ENCODE peak calls at places on chromosomes 1 and 21, in four cellular contexts. One of them, this sample, is unnamed.

GRCh38 chr1:88357690-88358089 is 326.4 kb upstream of the PKN2 start:
- DNase-seq in fibroblast of lung: peak; percentile 7
- DNase-seq in coronary artery: no peak
- DNase-seq in body of pancreas: peak; percentile 3
- DNase-seq in this sample: no peak

GRCh38 chr1:20610950-20611349 is 22.1 kb downstream of the CDA start:
- DNase-seq in coronary artery: no peak
- DNase-seq in fibroblast of lung: no peak
- DNase-seq in body of pancreas: no peak
- DNase-seq in this sample: no peak

GRCh38 chr1:24149854-24150227 is 6.9 kb upstream of the IL22RA1 start:
- DNase-seq in fibroblast of lung: peak; percentile 47
- DNase-seq in body of pancreas: peak; percentile 22
- DNase-seq in coronary artery: no peak
- DNase-seq in this sample: peak; percentile 36

GRCh38 chr1:171702598-171702997 is 39.3 kb downstream of the VAMP4 start:
- DNase-seq in coronary artery: no peak
- DNase-seq in body of pancreas: no peak
- DNase-seq in fibroblast of lung: no peak
- DNase-seq in this sample: no peak

GRCh38 chr1:99808391-99809115 is 41.6 kb upstream of the AGL start:
- DNase-seq in coronary artery: no peak
- DNase-seq in body of pancreas: peak; percentile 52
- DNase-seq in fibroblast of lung: peak; percentile 92
- DNase-seq in this sample: peak; percentile 93

GRCh38 chr1:75707191-75707590 is 17.3 kb upstream of the ACADM start:
- DNase-seq in body of pancreas: no peak
- DNase-seq in fibroblast of lung: no peak
- DNase-seq in coronary artery: no peak
- DNase-seq in this sample: no peak

GRCh38 chr1:177185209-177185608 is 14.5 kb downstream of the BRINP2 start:
- DNase-seq in body of pancreas: no peak
- DNase-seq in fibroblast of lung: peak; percentile 21
- DNase-seq in coronary artery: no peak
- DNase-seq in this sample: no peak

GRCh38 chr1:201334325-201335173 is 42.9 kb downstream of the TNNT2 start:
- DNase-seq in body of pancreas: no peak
- DNase-seq in fibroblast of lung: no peak
- DNase-seq in coronary artery: no peak
- DNase-seq in this sample: peak; percentile 61

GRCh38 chr1:70528591-70529333 is 117.7 kb downstream of the CTH start:
- DNase-seq in body of pancreas: peak; percentile 42
- DNase-seq in fibroblast of lung: peak; percentile 33
- DNase-seq in coronary artery: no peak
- DNase-seq in this sample: peak; percentile 14

GRCh38 chr1:235632538-235633219 is 16.9 kb downstream of the GNG4 start:
- DNase-seq in coronary artery: no peak
- DNase-seq in body of pancreas: no peak
- DNase-seq in fibroblast of lung: peak; percentile 43
- DNase-seq in this sample: peak; percentile 75

GRCh38 chr1:109979489-109980091 is 5.0 kb upstream of the AHCYL1 start:
- DNase-seq in body of pancreas: no peak
- DNase-seq in coronary artery: no peak
- DNase-seq in fibroblast of lung: peak; percentile 68
- DNase-seq in this sample: peak; percentile 92

GRCh38 chr1:88741413-88741812 is 57.3 kb downstream of the PKN2 start:
- DNase-seq in fibroblast of lung: peak; percentile 65
- DNase-seq in coronary artery: no peak
- DNase-seq in body of pancreas: no peak
- DNase-seq in this sample: peak; percentile 71

GRCh38 chr1:232062967-232063366 is 436.4 kb downstream of the DISC1 start:
- DNase-seq in coronary artery: no peak
- DNase-seq in fibroblast of lung: no peak
- DNase-seq in body of pancreas: no peak
- DNase-seq in this sample: no peak

GRCh38 chr1:9842073-9842711 is 18.4 kb upstream of the CLSTN1 start:
- DNase-seq in fibroblast of lung: no peak
- DNase-seq in body of pancreas: no peak
- DNase-seq in coronary artery: no peak
- DNase-seq in this sample: no peak

GRCh38 chr1:107804746-107805145 is 160.2 kb downstream of the VAV3 start:
- DNase-seq in coronary artery: no peak
- DNase-seq in fibroblast of lung: no peak
- DNase-seq in body of pancreas: no peak
- DNase-seq in this sample: no peak

GRCh38 chr21:44687671-44688070 is 5.7 kb upstream of the KRTAP12-1 start:
- DNase-seq in body of pancreas: no peak
- DNase-seq in fibroblast of lung: no peak
- DNase-seq in coronary artery: no peak
- DNase-seq in this sample: no peak

GRCh38 chr1:162732566-162733335 is 57.8 kb upstream of the HSD17B7 start:
- DNase-seq in body of pancreas: peak; percentile 85
- DNase-seq in coronary artery: no peak
- DNase-seq in fibroblast of lung: peak; percentile 63
- DNase-seq in this sample: no peak

GRCh38 chr1:101733340-101733739 is 263.4 kb downstream of the OLFM3 start:
- DNase-seq in coronary artery: no peak
- DNase-seq in body of pancreas: no peak
- DNase-seq in fibroblast of lung: no peak
- DNase-seq in this sample: no peak

GRCh38 chr1:234887026-234887910 is 241.4 kb downstream of the TOMM20 start:
- DNase-seq in body of pancreas: no peak
- DNase-seq in fibroblast of lung: no peak
- DNase-seq in coronary artery: no peak
- DNase-seq in this sample: peak; percentile 69

DNA sequence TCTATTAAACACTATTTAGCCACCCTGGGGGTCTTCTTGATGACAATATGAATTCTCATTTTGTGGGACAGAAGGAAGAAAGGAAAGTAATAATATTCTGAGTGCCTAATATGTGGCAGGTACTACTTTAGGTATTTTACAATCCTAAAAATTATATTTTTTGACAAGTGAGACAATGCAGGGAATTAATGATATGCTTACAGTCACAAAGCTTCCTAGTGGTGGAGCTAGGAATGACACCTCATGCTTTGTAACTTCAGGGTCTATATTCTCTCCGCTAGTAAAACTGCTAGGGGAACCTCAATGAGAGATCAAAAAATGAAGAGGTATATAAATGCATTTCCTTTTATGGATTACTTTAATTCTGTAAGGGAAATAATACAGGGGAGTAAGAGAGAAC is 44.3 kb downstream of the TPR start:
- DNase-seq in fibroblast of lung: no peak
- DNase-seq in body of pancreas: no peak
- DNase-seq in coronary artery: no peak
- DNase-seq in this sample: no peak
- TF ChIP-seq CTCF in fibroblast of lung: peak; percentile 26
- TF ChIP-seq CTCF in body of pancreas: no peak
- TF ChIP-seq CTCF in coronary artery: no peak
- TF ChIP-seq CTCF in this sample: peak; percentile 29

GRCh38 chr1:43779266-43779665 is 71.9 kb downstream of the ST3GAL3 start:
- DNase-seq in fibroblast of lung: no peak
- DNase-seq in coronary artery: no peak
- DNase-seq in body of pancreas: no peak
- DNase-seq in this sample: no peak
- TF ChIP-seq CTCF in fibroblast of lung: no peak
- TF ChIP-seq CTCF in coronary artery: no peak
- TF ChIP-seq CTCF in body of pancreas: no peak
- TF ChIP-seq CTCF in this sample: no peak

GRCh38 chr1:182328591-182328990 is 63.0 kb downstream of the GLUL start:
- DNase-seq in coronary artery: no peak
- DNase-seq in body of pancreas: no peak
- DNase-seq in fibroblast of lung: no peak
- DNase-seq in this sample: no peak

GRCh38 chr1:182332256-182332655 is 59.3 kb downstream of the GLUL start:
- DNase-seq in coronary artery: no peak
- DNase-seq in body of pancreas: no peak
- DNase-seq in fibroblast of lung: no peak
- DNase-seq in this sample: no peak

GRCh38 chr1:182331412-182331811 is 60.2 kb downstream of the GLUL start:
- DNase-seq in body of pancreas: no peak
- DNase-seq in fibroblast of lung: no peak
- DNase-seq in coronary artery: no peak
- DNase-seq in this sample: no peak

GRCh38 chr1:182329471-182329870 is 62.1 kb downstream of the GLUL start:
- DNase-seq in body of pancreas: no peak
- DNase-seq in fibroblast of lung: no peak
- DNase-seq in coronary artery: no peak
- DNase-seq in this sample: no peak

GRCh38 chr1:182330303-182330702 is 61.3 kb downstream of the GLUL start:
- DNase-seq in body of pancreas: peak; percentile 35
- DNase-seq in fibroblast of lung: peak; percentile 3
- DNase-seq in coronary artery: no peak
- DNase-seq in this sample: peak; percentile 70
- TF ChIP-seq CTCF in body of pancreas: no peak
- TF ChIP-seq CTCF in fibroblast of lung: no peak
- TF ChIP-seq CTCF in coronary artery: no peak
- TF ChIP-seq CTCF in this sample: no peak

GRCh38 chr1:161367684-161368398 is at the start of gene CFAP126:
- DNase-seq in coronary artery: peak; percentile 75
- DNase-seq in fibroblast of lung: peak; percentile 62
- DNase-seq in body of pancreas: peak; percentile 95
- DNase-seq in this sample: peak; percentile 42
- TF ChIP-seq CTCF in coronary artery: no peak
- TF ChIP-seq CTCF in fibroblast of lung: no peak
- TF ChIP-seq CTCF in body of pancreas: peak; percentile 23
- TF ChIP-seq CTCF in this sample: no peak

GRCh38 chr1:245825128-245825901 is 670.5 kb downstream of the KIF26B start:
- DNase-seq in coronary artery: no peak
- DNase-seq in fibroblast of lung: peak; percentile 48
- DNase-seq in body of pancreas: no peak
- DNase-seq in this sample: no peak
- TF ChIP-seq CTCF in coronary artery: no peak
- TF ChIP-seq CTCF in fibroblast of lung: peak; percentile 53
- TF ChIP-seq CTCF in body of pancreas: no peak
- TF ChIP-seq CTCF in this sample: no peak